ENCODE peak calls at places on chromosomes 13 and 19, in six cellular contexts. N is NCI-H187 treated with DMSO at 0.1 percent for 48 hours; U is cardiac fibroblast; K is substantia nigra; P is myocyte; B is activated naive CD4-positive, alpha-beta T cell treated with Interleukin-2 at 50 U/mL for 16 hours. T is an unnamed sample.

GRCh38 chr19:30665449-30665848 is 293.3 kb downstream of the ZNF536 start:
- DNase-seq in N (no peak), U (no peak), K (no peak), P (no peak), B (no peak), T (no peak)

GRCh38 chr19:1041835-1042685 is 2.2 kb downstream of the ABCA7 start:
- DNase-seq in N (no peak), U (peak), K (no peak), P (peak), B (no peak), T (no peak)

GRCh38 chr13:51453308-51453958 is 597 bp upstream of the INTS6 start:
- DNase-seq in N (peak), U (no peak), K (no peak), P (peak), B (peak), T (peak)

GRCh38 chr13:27006519-27007161 is 165.0 kb downstream of the USP12 start:
- DNase-seq in N (peak), U (peak), K (peak), P (peak), B (no peak), T (no peak)

GRCh38 chr13:28451482-28452217 is 43.3 kb downstream of the FLT1 start:
- DNase-seq in N (no peak), U (no peak), K (no peak), P (peak), B (no peak), T (no peak)

GRCh38 chr19:41175825-41176734 is 16.9 kb upstream of the CYP2S1 start:
- DNase-seq in N (no peak), U (peak), K (no peak), P (peak), B (peak), T (peak)

GRCh38 chr13:105573134-105573533 is 962.3 kb downstream of the EFNB2 start:
- DNase-seq in N (no peak), U (peak), K (no peak), P (no peak), B (no peak), T (no peak)

GRCh38 chr19:55179570-55180484 is at the start of gene SYT5:
- DNase-seq in N (no peak), U (no peak), K (no peak), P (peak), B (peak), T (peak)

GRCh38 chr13:110799246-110800236 is 86.0 kb downstream of the ING1 start:
- DNase-seq in N (no peak), U (peak), K (no peak), P (peak), B (no peak), T (no peak)

GRCh38 chr19:55255618-55256423 is 3.0 kb downstream of the PPP6R1 start:
- DNase-seq in N (no peak), U (peak), K (no peak), P (no peak), B (peak), T (peak)

GRCh38 chr19:50384685-50385535 is 763 bp downstream of the POLD1 start:
- DNase-seq in N (no peak), U (peak), K (no peak), P (peak), B (no peak), T (no peak)

GRCh38 chr13:112768795-112769411 is 79.1 kb downstream of the ATP11A start:
- DNase-seq in N (no peak), U (no peak), K (no peak), P (peak), B (peak), T (peak)

GRCh38 chr19:38952395-38953165 is 21.8 kb downstream of the MRPS12 start:
- DNase-seq in N (no peak), U (no peak), K (no peak), P (no peak), B (no peak), T (peak)

GRCh38 chr19:38453596-38453995 is 20.1 kb downstream of the RYR1 start:
- DNase-seq in N (no peak), U (no peak), K (no peak), P (no peak), B (no peak), T (peak)

GRCh38 chr19:47660435-47660832 is 51.5 kb downstream of the BICRA start:
- DNase-seq in N (no peak), U (no peak), K (no peak), P (no peak), B (no peak), T (no peak)

GRCh38 chr19:54282706-54283105 is 1.8 kb upstream of the LILRB2 start:
- DNase-seq in N (no peak), U (no peak), K (no peak), P (no peak), B (no peak), T (no peak)